ENCODE peak calls at places on chromosomes 2 and 18, in five cellular contexts. V, E, Y, C and N are unnamed samples.

GRCh38 chr2:12417811-12418210 is 298.9 kb upstream of the TRIB2 start:
- DNase-seq in Y (no peak), E (no peak), C (no peak), V (no peak), N (no peak)

GRCh38 chr2:2810504-2810903 is 479.4 kb upstream of the MYT1L start:
- DNase-seq in Y (no peak), C (no peak), V (peak), E (no peak), N (no peak)

GRCh38 chr18:34322365-34323289 is 97.9 kb upstream of the NOL4 start:
- DNase-seq in E (peak), Y (peak), C (peak), V (peak), N (peak)

GRCh38 chr2:111032721-111033532 is 87.8 kb upstream of the BCL2L11 start:
- DNase-seq in C (no peak), V (peak), Y (no peak), E (peak), N (no peak)

GRCh38 chr2:45857848-45858520 is 206.5 kb downstream of the PRKCE start:
- DNase-seq in V (no peak), Y (no peak), E (no peak), C (no peak), N (no peak)

GRCh38 chr18:27887287-27887686 is 289.6 kb downstream of the CDH2 start:
- DNase-seq in V (no peak), C (no peak), Y (no peak), E (no peak), N (no peak)

GRCh38 chr2:98376301-98376945 is 30.2 kb downstream of the CNGA3 start:
- DNase-seq in E (no peak), Y (no peak), C (no peak), V (peak), N (no peak)

GRCh38 chr2:3603536-3604206 is 8.8 kb downstream of the COLEC11 start:
- DNase-seq in C (no peak), Y (no peak), V (no peak), E (no peak), N (no peak)

GRCh38 chr2:143297182-143297581 is 168.0 kb downstream of the ARHGAP15 start:
- DNase-seq in Y (no peak), C (no peak), V (no peak), E (no peak), N (no peak)

GRCh38 chr2:235765181-235765820 is 271.5 kb downstream of the AGAP1 start:
- DNase-seq in Y (no peak), E (no peak), C (no peak), V (no peak), N (no peak)

GRCh38 chr2:98148968-98149697 is 62.2 kb downstream of the VWA3B start:
- DNase-seq in C (no peak), Y (no peak), E (peak), V (no peak), N (no peak)

GRCh38 chr2:230007931-230008707 is 60.6 kb downstream of the SLC16A14 start:
- DNase-seq in Y (peak), E (peak), V (peak), C (peak), N (peak)

GRCh38 chr2:70322518-70322917 is 20.7 kb upstream of the FAM136A start:
- DNase-seq in V (no peak), E (no peak), C (no peak), Y (no peak), N (no peak)

GRCh38 chr2:43038034-43038719 is 188.2 kb downstream of the ZFP36L2 start:
- DNase-seq in Y (no peak), C (no peak), V (no peak), E (peak), N (no peak)

GRCh38 chr2:176285321-176285720 is 16.1 kb downstream of the MTX2 start:
- DNase-seq in V (no peak), Y (no peak), C (no peak), E (no peak), N (peak)

GRCh38 chr2:9251154-9252001 is 44.8 kb downstream of the ASAP2 start:
- DNase-seq in V (no peak), E (no peak), Y (no peak), C (no peak), N (no peak)

GRCh38 chr2:126838718-126838985 is 60.0 kb upstream of the TEX51 start:
- DNase-seq in E (no peak), C (no peak), V (no peak), Y (no peak), N (no peak)

DNA sequence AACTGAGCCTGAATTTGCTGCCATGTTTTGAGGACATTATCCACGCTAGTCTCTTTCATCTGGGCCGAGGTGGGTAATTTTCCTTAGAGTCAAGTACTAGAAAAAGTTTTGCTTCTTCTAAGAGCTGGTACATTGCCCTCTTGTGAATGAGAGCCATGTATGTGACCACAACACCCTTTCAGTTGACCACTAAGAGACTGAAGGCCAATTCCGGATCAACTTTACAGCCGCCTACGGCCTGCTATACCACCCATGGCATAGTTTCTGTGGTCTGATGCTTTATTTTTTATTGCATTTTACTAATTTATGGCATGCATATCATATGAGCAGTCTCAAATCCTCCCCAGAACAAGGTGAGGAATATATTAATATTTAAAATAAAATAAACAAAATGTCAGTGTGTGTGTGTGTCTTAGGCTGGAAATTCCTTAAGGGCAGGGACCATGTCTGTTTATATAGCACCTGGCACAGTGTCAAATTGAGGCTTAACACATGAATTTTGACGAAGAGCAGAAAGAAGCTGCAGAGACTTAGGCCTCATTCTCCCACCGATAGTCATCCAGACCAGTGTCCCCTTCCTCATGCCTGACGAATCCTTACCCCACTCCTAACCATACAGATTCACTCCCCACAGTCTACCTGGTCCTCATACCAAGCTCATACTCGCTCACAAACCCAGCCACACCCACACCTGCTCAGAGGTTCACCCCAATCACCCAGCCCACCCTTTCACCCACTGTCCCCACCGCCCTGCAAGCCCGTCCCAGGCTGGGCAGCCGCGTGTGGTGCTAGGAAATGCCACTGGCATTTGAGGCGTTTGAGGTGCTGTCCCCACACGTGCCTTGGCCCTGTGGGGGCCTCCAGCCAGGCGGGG is 35.5 kb downstream of the PSD4 start:
- DNase-seq in V (no peak), Y (no peak), C (no peak), E (no peak), N (no peak)
- TF ChIP-seq SUZ12 in V (no peak), Y (no peak), C (no peak), E (no peak), N (no peak)

GRCh38 chr18:13244135-13244534 is 25.6 kb downstream of the LDLRAD4 start:
- DNase-seq in C (no peak), V (no peak), E (no peak), Y (no peak), N (no peak)
- TF ChIP-seq SUZ12 in C (no peak), V (no peak), E (no peak), Y (no peak), N (no peak)

DNA sequence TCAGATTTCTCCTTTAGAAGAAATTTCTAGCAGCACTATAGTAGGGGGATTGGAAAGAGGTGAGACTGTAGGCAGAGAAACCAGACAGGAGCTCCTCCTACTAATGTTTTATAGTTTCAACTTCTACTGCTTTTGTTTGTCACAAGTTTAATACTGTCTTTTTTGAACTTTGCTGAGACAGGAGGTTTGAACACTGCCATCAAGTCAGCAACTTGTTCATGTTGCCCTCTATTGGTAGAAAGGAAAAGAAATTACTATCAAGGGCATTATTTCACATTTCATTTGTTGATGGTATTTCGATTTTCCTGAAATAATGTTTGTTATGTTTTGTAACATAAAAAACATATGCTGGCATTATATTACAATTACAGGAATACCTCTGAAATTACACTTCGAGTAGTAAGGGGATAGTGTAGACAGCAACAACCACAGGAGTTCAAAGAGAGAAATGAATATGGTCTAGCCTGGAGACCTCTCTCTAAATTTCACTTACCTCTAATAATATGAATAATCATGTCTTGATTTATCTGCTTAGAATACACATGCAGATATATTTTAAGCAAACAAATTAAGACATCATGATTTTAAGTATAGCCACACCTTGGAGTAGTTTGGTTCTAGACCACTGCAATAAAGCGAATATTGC is 12.4 kb upstream of the CCDC88A start:
- DNase-seq in Y (no peak), C (no peak), E (peak), V (no peak), N (peak)
- TF ChIP-seq SUZ12 in Y (no peak), C (no peak), E (no peak), V (no peak), N (no peak)

DNA sequence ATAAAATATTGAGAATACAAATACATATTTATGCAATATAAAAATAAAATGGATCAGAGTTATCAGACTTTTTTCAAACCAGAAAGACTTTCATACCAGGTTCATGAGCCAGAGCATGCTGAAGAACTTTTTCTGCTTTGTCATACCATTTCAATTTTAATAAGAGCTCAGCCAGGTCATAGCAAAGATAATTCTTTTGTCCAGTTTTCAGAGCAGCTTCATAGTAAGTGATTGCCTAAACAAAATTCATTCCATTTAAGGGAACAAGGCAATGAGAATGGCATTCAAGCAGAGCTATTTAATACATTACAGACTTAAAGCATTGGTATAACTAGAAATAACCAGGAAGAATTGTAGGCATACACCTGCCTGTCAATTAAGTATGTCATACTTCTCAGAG is 42.3 kb downstream of the TTC21B start:
- DNase-seq in Y (no peak), C (no peak), V (no peak), E (no peak), N (no peak)
- TF ChIP-seq SUZ12 in Y (no peak), C (no peak), V (no peak), E (no peak), N (no peak)

DNA sequence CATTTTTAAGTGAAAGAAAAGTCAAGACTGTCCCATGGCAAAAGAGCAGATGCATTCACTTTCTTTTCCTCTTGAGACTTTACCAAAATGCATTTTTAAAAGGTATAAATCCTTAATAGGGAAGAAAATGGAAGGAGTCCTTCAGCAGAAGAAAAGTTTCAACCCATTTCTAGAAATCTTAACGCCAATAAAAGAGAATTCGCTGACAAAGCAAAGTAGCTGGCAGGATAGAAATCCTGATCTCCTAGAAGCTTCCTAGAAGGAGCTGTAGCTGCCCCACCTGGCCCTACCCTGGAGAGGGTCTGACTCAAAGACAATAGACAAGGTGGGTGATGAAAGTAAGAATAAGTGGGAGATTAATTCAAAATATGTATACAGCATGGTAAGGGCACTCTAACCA is 144.9 kb upstream of the PKDCC start:
- DNase-seq in Y (no peak), V (no peak), C (no peak), E (no peak), N (no peak)
- TF ChIP-seq SUZ12 in Y (no peak), V (no peak), C (no peak), E (no peak), N (no peak)

GRCh38 chr2:39723946-39724827 is 54.9 kb downstream of the THUMPD2 start:
- DNase-seq in Y (no peak), V (no peak), C (no peak), E (no peak), N (no peak)
- TF ChIP-seq SUZ12 in Y (no peak), V (no peak), C (no peak), E (no peak), N (no peak)

GRCh38 chr2:120253021-120253882 is 600 bp downstream of the RALB start:
- DNase-seq in E (peak), Y (no peak), C (no peak), V (peak), N (peak)
- TF ChIP-seq SUZ12 in E (no peak), Y (no peak), C (no peak), V (peak), N (no peak)